ENCODE peak calls at places on chromosomes 7 and 10, in eight cellular contexts. One of them, this sample, is unnamed.

GRCh38 chr7:157824011-157824818 is 487.4 kb downstream of the DNAJB6 start:
- DNase-seq in CD8-positive, alpha-beta T cell: no peak
- DNase-seq in IMR-90: no peak
- DNase-seq in mammary epithelial cell: no peak
- DNase-seq in ascending aorta: no peak
- DNase-seq in aorta: peak; percentile 58
- DNase-seq in GM23248: no peak
- DNase-seq in heart right ventricle: no peak
- DNase-seq in this sample: no peak

GRCh38 chr7:107563072-107563760 is 504 bp downstream of the COG5 start:
- DNase-seq in mammary epithelial cell: no peak
- DNase-seq in heart right ventricle: no peak
- DNase-seq in aorta: no peak
- DNase-seq in CD8-positive, alpha-beta T cell: no peak
- DNase-seq in GM23248: no peak
- DNase-seq in IMR-90: peak; percentile 8
- DNase-seq in ascending aorta: peak; percentile 21
- DNase-seq in this sample: peak; percentile 64

GRCh38 chr10:69620625-69621024 is 9.4 kb upstream of the FAM241B start:
- DNase-seq in heart right ventricle: no peak
- DNase-seq in CD8-positive, alpha-beta T cell: no peak
- DNase-seq in GM23248: no peak
- DNase-seq in ascending aorta: no peak
- DNase-seq in aorta: no peak
- DNase-seq in IMR-90: no peak
- DNase-seq in mammary epithelial cell: no peak
- DNase-seq in this sample: no peak

GRCh38 chr7:111089822-111090426 is 1.0 kb upstream of the LRRN3 start:
- DNase-seq in IMR-90: peak; percentile 64
- DNase-seq in mammary epithelial cell: peak; percentile 24
- DNase-seq in GM23248: peak; percentile 65
- DNase-seq in heart right ventricle: no peak
- DNase-seq in ascending aorta: no peak
- DNase-seq in CD8-positive, alpha-beta T cell: no peak
- DNase-seq in aorta: no peak
- DNase-seq in this sample: no peak

GRCh38 chr7:74480861-74481417 is 27.2 kb downstream of the GTF2IRD1 start:
- DNase-seq in GM23248: peak; percentile 81
- DNase-seq in heart right ventricle: peak; percentile 36
- DNase-seq in IMR-90: peak; percentile 51
- DNase-seq in aorta: peak; percentile 81
- DNase-seq in ascending aorta: no peak
- DNase-seq in mammary epithelial cell: peak; percentile 31
- DNase-seq in CD8-positive, alpha-beta T cell: no peak
- DNase-seq in this sample: no peak

GRCh38 chr10:86267286-86268195 is 99.1 kb downstream of the GRID1 start:
- DNase-seq in IMR-90: no peak
- DNase-seq in GM23248: no peak
- DNase-seq in heart right ventricle: no peak
- DNase-seq in aorta: no peak
- DNase-seq in ascending aorta: no peak
- DNase-seq in CD8-positive, alpha-beta T cell: peak; percentile 6
- DNase-seq in mammary epithelial cell: no peak
- DNase-seq in this sample: peak; percentile 13

GRCh38 chr7:28161319-28161718 is 19.3 kb downstream of the JAZF1 start:
- DNase-seq in mammary epithelial cell: no peak
- DNase-seq in ascending aorta: no peak
- DNase-seq in aorta: no peak
- DNase-seq in CD8-positive, alpha-beta T cell: no peak
- DNase-seq in IMR-90: no peak
- DNase-seq in heart right ventricle: no peak
- DNase-seq in GM23248: no peak
- DNase-seq in this sample: no peak

GRCh38 chr7:48299580-48300169 is 128.4 kb downstream of the ABCA13 start:
- DNase-seq in IMR-90: peak; percentile 80
- DNase-seq in CD8-positive, alpha-beta T cell: peak; percentile 19
- DNase-seq in ascending aorta: no peak
- DNase-seq in mammary epithelial cell: peak; percentile 77
- DNase-seq in GM23248: peak; percentile 81
- DNase-seq in heart right ventricle: peak; percentile 47
- DNase-seq in aorta: no peak
- DNase-seq in this sample: no peak

GRCh38 chr7:27176962-27177794 is 3.1 kb upstream of the HOXA10 start:
- DNase-seq in GM23248: peak; percentile 80
- DNase-seq in ascending aorta: no peak
- DNase-seq in CD8-positive, alpha-beta T cell: no peak
- DNase-seq in heart right ventricle: no peak
- DNase-seq in aorta: peak; percentile 57
- DNase-seq in IMR-90: no peak
- DNase-seq in mammary epithelial cell: no peak
- DNase-seq in this sample: peak; percentile 56

GRCh38 chr7:143351060-143351459 is 11.5 kb downstream of the FAM131B start:
- DNase-seq in aorta: no peak
- DNase-seq in heart right ventricle: no peak
- DNase-seq in GM23248: no peak
- DNase-seq in IMR-90: no peak
- DNase-seq in CD8-positive, alpha-beta T cell: no peak
- DNase-seq in mammary epithelial cell: no peak
- DNase-seq in ascending aorta: no peak
- DNase-seq in this sample: no peak

GRCh38 chr10:124607693-124608092 is 136.5 kb downstream of the FAM53B start:
- DNase-seq in aorta: no peak
- DNase-seq in IMR-90: no peak
- DNase-seq in CD8-positive, alpha-beta T cell: no peak
- DNase-seq in mammary epithelial cell: no peak
- DNase-seq in heart right ventricle: no peak
- DNase-seq in ascending aorta: no peak
- DNase-seq in GM23248: no peak
- DNase-seq in this sample: no peak
- H3K4me1 ChIP-seq in aorta: no peaks in the 10 kb centered on the region
- H3K4me1 ChIP-seq in IMR-90: no peaks in the 10 kb centered on the region
- H3K4me1 ChIP-seq in CD8-positive, alpha-beta T cell: peaks cover 20% of the 10 kb centered on the region
- H3K4me1 ChIP-seq in mammary epithelial cell: no peaks in the 10 kb centered on the region
- H3K4me1 ChIP-seq in heart right ventricle: peaks cover 3% of the 10 kb centered on the region
- H3K4me1 ChIP-seq in ascending aorta: peaks cover 1% of the 10 kb centered on the region
- H3K4me1 ChIP-seq in GM23248: no peaks in the 10 kb centered on the region
- H3K4me1 ChIP-seq in this sample: no peaks in the 10 kb centered on the region

GRCh38 chr10:111077715-111078504 is 1.1 kb downstream of the ADRA2A start:
- DNase-seq in aorta: no peak
- DNase-seq in IMR-90: no peak
- DNase-seq in heart right ventricle: no peak
- DNase-seq in ascending aorta: no peak
- DNase-seq in CD8-positive, alpha-beta T cell: no peak
- DNase-seq in mammary epithelial cell: no peak
- DNase-seq in GM23248: peak; percentile 62
- DNase-seq in this sample: no peak
- H3K4me3 ChIP-seq in aorta: no peak overlapping the region
- H3K4me3 ChIP-seq in IMR-90: no peak overlapping the region
- H3K4me3 ChIP-seq in heart right ventricle: peak overlapping the region; percentile 56
- H3K4me3 ChIP-seq in ascending aorta: peak overlapping the region; percentile 70
- H3K4me3 ChIP-seq in CD8-positive, alpha-beta T cell: no peak overlapping the region
- H3K4me3 ChIP-seq in mammary epithelial cell: peak overlapping the region; percentile 7
- H3K4me3 ChIP-seq in GM23248: peak overlapping the region; percentile 80
- H3K4me3 ChIP-seq in this sample: no peak overlapping the region

DNA sequence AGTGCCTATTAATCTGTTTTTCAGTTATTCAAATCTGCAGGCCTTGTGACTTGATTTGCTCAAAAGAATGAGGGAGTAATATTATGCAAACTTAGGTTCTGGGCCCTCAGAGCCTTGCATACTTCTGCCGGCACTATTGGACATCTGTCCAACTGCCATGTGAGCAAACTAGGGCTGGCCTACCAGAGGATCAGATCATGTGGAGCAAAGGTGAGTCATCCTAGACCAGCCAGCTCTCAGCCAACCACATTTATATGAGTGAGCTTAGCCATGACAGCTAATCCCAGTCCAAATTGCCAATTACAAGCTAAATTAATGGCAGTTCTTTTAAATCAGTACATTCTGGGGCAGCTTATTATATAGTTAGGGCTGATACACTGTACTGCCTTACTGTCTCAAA is 69.6 kb downstream of the SDHAF3 start:
- DNase-seq in mammary epithelial cell: peak; percentile 42
- DNase-seq in CD8-positive, alpha-beta T cell: no peak
- DNase-seq in aorta: no peak
- DNase-seq in GM23248: peak; percentile 61
- DNase-seq in ascending aorta: no peak
- DNase-seq in heart right ventricle: no peak
- DNase-seq in IMR-90: peak; percentile 61
- DNase-seq in this sample: no peak
- H3K27ac ChIP-seq in mammary epithelial cell: no peak overlapping the region
- H3K27ac ChIP-seq in CD8-positive, alpha-beta T cell: no peak overlapping the region
- H3K27ac ChIP-seq in aorta: no peak overlapping the region
- H3K27ac ChIP-seq in GM23248: no peak overlapping the region
- H3K27ac ChIP-seq in ascending aorta: no peak overlapping the region
- H3K27ac ChIP-seq in heart right ventricle: no peak overlapping the region
- H3K27ac ChIP-seq in IMR-90: no peak overlapping the region
- H3K27ac ChIP-seq in this sample: no peak overlapping the region

GRCh38 chr10:133358920-133359300 is 1.1 kb upstream of the FUOM start:
- DNase-seq in CD8-positive, alpha-beta T cell: no peak
- DNase-seq in ascending aorta: no peak
- DNase-seq in IMR-90: no peak
- DNase-seq in mammary epithelial cell: no peak
- DNase-seq in aorta: no peak
- DNase-seq in GM23248: no peak
- DNase-seq in heart right ventricle: no peak
- DNase-seq in this sample: no peak
- H3K4me1 ChIP-seq in CD8-positive, alpha-beta T cell: peaks cover 12% of the 10 kb centered on the region
- H3K4me1 ChIP-seq in ascending aorta: peaks cover 12% of the 10 kb centered on the region
- H3K4me1 ChIP-seq in IMR-90: peaks cover 6% of the 10 kb centered on the region
- H3K4me1 ChIP-seq in mammary epithelial cell: peaks cover 3% of the 10 kb centered on the region
- H3K4me1 ChIP-seq in aorta: no peaks in the 10 kb centered on the region
- H3K4me1 ChIP-seq in GM23248: no peaks in the 10 kb centered on the region
- H3K4me1 ChIP-seq in heart right ventricle: peaks cover 6% of the 10 kb centered on the region
- H3K4me1 ChIP-seq in this sample: no peaks in the 10 kb centered on the region

DNA sequence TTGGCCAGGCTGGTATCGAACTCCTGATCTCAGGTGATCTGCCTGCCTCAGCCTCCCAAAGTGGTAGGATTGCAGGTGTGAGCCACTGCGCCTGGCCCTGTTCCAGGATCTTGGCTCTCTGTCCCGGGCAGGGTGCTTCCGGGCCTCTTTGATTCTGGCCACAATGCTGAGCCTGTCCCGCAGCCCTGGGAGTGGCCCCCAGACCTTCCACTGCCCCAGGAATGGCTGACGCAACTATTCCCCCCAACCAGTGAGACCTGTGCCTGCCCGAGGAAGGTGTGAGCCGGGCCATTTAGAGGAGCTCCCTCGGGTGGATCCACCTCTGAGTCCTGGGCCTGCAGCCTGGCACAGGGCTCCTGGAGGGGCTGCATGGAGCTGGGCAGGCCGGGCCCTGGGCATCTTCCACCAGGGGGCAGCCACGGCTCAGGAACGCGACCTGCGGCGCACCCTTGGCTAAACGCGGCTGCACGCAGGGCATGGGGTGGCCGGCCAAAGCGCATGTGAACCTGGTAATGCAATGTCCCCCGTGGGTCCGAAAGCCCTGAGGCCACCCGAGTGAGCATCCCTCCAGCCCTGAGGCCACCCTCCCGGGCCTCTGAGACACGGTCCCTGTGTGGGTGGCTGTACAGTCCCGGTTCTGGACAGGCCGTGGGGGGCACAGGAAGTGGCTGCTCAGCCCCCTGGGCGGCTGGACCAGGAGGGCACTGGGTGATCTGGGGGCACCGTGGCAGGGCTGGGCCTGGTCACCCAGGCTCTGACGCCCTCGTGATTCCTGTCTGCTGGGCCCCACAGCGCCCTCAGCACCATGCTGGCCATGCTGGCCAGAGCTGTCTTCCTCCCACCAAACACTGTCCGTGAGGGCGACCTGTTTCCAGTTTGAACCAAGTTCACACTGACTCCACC is 24.8 kb downstream of the GRIFIN start:
- DNase-seq in ascending aorta: no peak
- DNase-seq in CD8-positive, alpha-beta T cell: peak; percentile 80
- DNase-seq in heart right ventricle: peak; percentile 87
- DNase-seq in aorta: peak; percentile 96
- DNase-seq in IMR-90: peak; percentile 50
- DNase-seq in GM23248: peak; percentile 86
- DNase-seq in mammary epithelial cell: peak; percentile 48
- DNase-seq in this sample: peak; percentile 79
- H3K4me3 ChIP-seq in ascending aorta: peak overlapping the region; percentile 66
- H3K4me3 ChIP-seq in CD8-positive, alpha-beta T cell: peak overlapping the region; percentile 56
- H3K4me3 ChIP-seq in heart right ventricle: peak overlapping the region; percentile 58
- H3K4me3 ChIP-seq in aorta: no peak overlapping the region
- H3K4me3 ChIP-seq in IMR-90: no peak overlapping the region
- H3K4me3 ChIP-seq in GM23248: peak overlapping the region; percentile 58
- H3K4me3 ChIP-seq in mammary epithelial cell: no peak overlapping the region
- H3K4me3 ChIP-seq in this sample: no peak overlapping the region

GRCh38 chr7:5533821-5534367 is 110.3 kb upstream of the TNRC18 start:
- DNase-seq in CD8-positive, alpha-beta T cell: no peak
- DNase-seq in GM23248: no peak
- DNase-seq in aorta: no peak
- DNase-seq in heart right ventricle: no peak
- DNase-seq in ascending aorta: no peak
- DNase-seq in mammary epithelial cell: no peak
- DNase-seq in IMR-90: no peak
- DNase-seq in this sample: no peak
- H3K27ac ChIP-seq in CD8-positive, alpha-beta T cell: no peak overlapping the region
- H3K27ac ChIP-seq in GM23248: no peak overlapping the region
- H3K27ac ChIP-seq in aorta: peak overlapping the region; percentile 96
- H3K27ac ChIP-seq in heart right ventricle: no peak overlapping the region
- H3K27ac ChIP-seq in ascending aorta: peak overlapping the region; percentile 93
- H3K27ac ChIP-seq in mammary epithelial cell: no peak overlapping the region
- H3K27ac ChIP-seq in IMR-90: no peak overlapping the region
- H3K27ac ChIP-seq in this sample: no peak overlapping the region

DNA sequence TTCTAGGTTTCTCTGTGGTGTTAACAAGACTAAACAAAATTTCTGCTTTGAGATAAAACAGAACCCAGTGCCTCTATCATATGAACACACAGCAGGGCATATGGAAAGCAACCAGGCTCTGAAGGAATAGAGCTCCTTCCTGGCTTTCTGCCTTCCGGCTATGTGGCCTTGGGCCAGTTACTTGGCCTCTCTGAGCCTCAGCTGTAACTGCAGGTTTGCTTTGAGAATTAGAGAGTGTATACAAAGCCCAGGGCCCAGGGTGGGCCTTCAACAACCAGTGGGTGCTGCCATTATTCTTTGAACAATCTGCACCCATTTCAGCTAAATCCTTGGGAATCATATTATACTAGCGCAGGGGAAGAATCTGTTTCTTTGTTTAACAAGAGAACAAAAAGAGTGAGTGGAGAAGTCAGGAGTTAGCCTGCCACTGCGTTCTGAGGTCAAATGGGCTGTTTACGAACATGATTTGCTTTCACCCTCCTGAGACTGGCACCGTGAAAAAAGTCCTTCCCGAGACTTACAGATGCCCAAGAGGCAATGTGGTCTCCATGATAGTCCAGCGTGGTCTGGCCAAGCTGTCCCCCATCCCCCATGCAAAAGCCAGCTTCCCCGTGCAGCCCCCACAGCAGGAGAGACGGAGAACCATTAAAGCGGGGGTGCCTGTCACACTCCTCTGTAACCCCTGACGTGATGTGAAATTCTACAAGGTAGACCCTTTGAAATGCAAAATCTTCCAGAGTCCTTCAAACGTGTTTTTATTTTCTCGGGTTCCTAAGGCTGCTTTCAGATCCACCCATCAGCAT is 4.9 kb downstream of the FAM53B start:
- DNase-seq in aorta: no peak
- DNase-seq in IMR-90: no peak
- DNase-seq in ascending aorta: no peak
- DNase-seq in mammary epithelial cell: no peak
- DNase-seq in GM23248: no peak
- DNase-seq in heart right ventricle: no peak
- DNase-seq in CD8-positive, alpha-beta T cell: no peak
- DNase-seq in this sample: no peak
- H3K4me1 ChIP-seq in aorta: no peaks in the 10 kb centered on the region
- H3K4me1 ChIP-seq in IMR-90: peaks cover 17% of the 10 kb centered on the region
- H3K4me1 ChIP-seq in ascending aorta: peaks cover 63% of the 10 kb centered on the region
- H3K4me1 ChIP-seq in mammary epithelial cell: peaks cover 66% of the 10 kb centered on the region
- H3K4me1 ChIP-seq in GM23248: peaks cover 33% of the 10 kb centered on the region
- H3K4me1 ChIP-seq in heart right ventricle: peaks cover 61% of the 10 kb centered on the region
- H3K4me1 ChIP-seq in CD8-positive, alpha-beta T cell: peaks cover 85% of the 10 kb centered on the region
- H3K4me1 ChIP-seq in this sample: peaks cover 36% of the 10 kb centered on the region

GRCh38 chr10:74056081-74056818 is 58.3 kb downstream of the VCL start:
- DNase-seq in CD8-positive, alpha-beta T cell: no peak
- DNase-seq in ascending aorta: no peak
- DNase-seq in heart right ventricle: no peak
- DNase-seq in IMR-90: peak; percentile 85
- DNase-seq in aorta: no peak
- DNase-seq in mammary epithelial cell: peak; percentile 65
- DNase-seq in GM23248: peak; percentile 70
- DNase-seq in this sample: no peak
- H3K4me3 ChIP-seq in CD8-positive, alpha-beta T cell: no peak overlapping the region
- H3K4me3 ChIP-seq in ascending aorta: no peak overlapping the region
- H3K4me3 ChIP-seq in heart right ventricle: no peak overlapping the region
- H3K4me3 ChIP-seq in IMR-90: no peak overlapping the region
- H3K4me3 ChIP-seq in aorta: no peak overlapping the region
- H3K4me3 ChIP-seq in mammary epithelial cell: no peak overlapping the region
- H3K4me3 ChIP-seq in GM23248: peak overlapping the region; percentile 43
- H3K4me3 ChIP-seq in this sample: no peak overlapping the region